ENCODE peak calls at places on chromosome 16, in six cellular contexts. M is pancreas, Z is astrocyte, J is spleen, W is thyroid gland, H is thoracic aorta. T is an unnamed sample.

GRCh38 chr16:72197556-72197955 is 25.6 kb upstream of the PMFBP1 start:
- DNase-seq in M (no peak), Z (no peak), J (no peak), W (no peak), H (no peak), T (no peak)

GRCh38 chr16:19382084-19382801 is 35.4 kb upstream of the TMC5 start:
- DNase-seq in M (no peak), Z (no peak), J (no peak), W (peak), H (no peak), T (no peak)

GRCh38 chr16:25079637-25080375 is 31.7 kb upstream of the LCMT1 start:
- DNase-seq in M (no peak), Z (no peak), J (no peak), W (no peak), H (no peak), T (no peak)

GRCh38 chr16:75445298-75445697 is 12.0 kb upstream of the CFDP1 start:
- DNase-seq in M (no peak), Z (no peak), J (no peak), W (no peak), H (no peak), T (no peak)

GRCh38 chr16:83802135-83802534 is 5.6 kb upstream of the HSBP1 start:
- DNase-seq in M (no peak), Z (peak), J (no peak), W (no peak), H (no peak), T (peak)

GRCh38 chr16:54342001-54342776 is 55.6 kb upstream of the IRX3 start:
- DNase-seq in M (no peak), Z (no peak), J (no peak), W (no peak), H (no peak), T (no peak)

GRCh38 chr16:63461248-63461841 is 1425.1 kb upstream of the CDH8 start:
- DNase-seq in M (peak), Z (peak), J (no peak), W (peak), H (no peak), T (peak)

GRCh38 chr16:57128787-57129389 is 36.5 kb downstream of the CPNE2 start:
- DNase-seq in M (no peak), Z (no peak), J (no peak), W (no peak), H (no peak), T (no peak)

GRCh38 chr16:81780350-81780749 is 1.3 kb downstream of the PLCG2 start:
- DNase-seq in M (no peak), Z (no peak), J (no peak), W (no peak), H (no peak), T (no peak)

GRCh38 chr16:49061315-49061714 is 220.3 kb downstream of the CBLN1 start:
- DNase-seq in M (no peak), Z (no peak), J (no peak), W (peak), H (no peak), T (no peak)

GRCh38 chr16:13902677-13903076 is 17.3 kb upstream of the ERCC4 start:
- DNase-seq in M (no peak), Z (peak), J (no peak), W (no peak), H (no peak), T (no peak)

GRCh38 chr16:19861811-19862327 is 22.8 kb downstream of the GPRC5B start:
- DNase-seq in M (no peak), Z (no peak), J (peak), W (no peak), H (no peak), T (no peak)

GRCh38 chr16:17921357-17921978 is 415.1 kb downstream of the NPIPA8 start:
- DNase-seq in M (no peak), Z (no peak), J (no peak), W (no peak), H (no peak), T (no peak)

GRCh38 chr16:84617068-84617630 is 729 bp downstream of the COTL1 start:
- DNase-seq in M (no peak), Z (no peak), J (peak), W (peak), H (no peak), T (no peak)

GRCh38 chr16:49602201-49603041 is 228.8 kb downstream of the C16orf78 start:
- DNase-seq in M (no peak), Z (peak), J (peak), W (peak), H (no peak), T (no peak)

GRCh38 chr16:4058386-4058785 is 57.9 kb downstream of the ADCY9 start:
- DNase-seq in M (no peak), Z (no peak), J (no peak), W (peak), H (no peak), T (no peak)

GRCh38 chr16:78996806-78997205 is 603.7 kb downstream of the MAF start:
- DNase-seq in M (no peak), Z (no peak), J (no peak), W (no peak), H (no peak), T (no peak)

GRCh38 chr16:27597361-27597760 is 47.4 kb downstream of the KATNIP start:
- DNase-seq in M (no peak), Z (no peak), J (no peak), W (no peak), H (no peak), T (no peak)

GRCh38 chr16:71853413-71853812 is 7.6 kb downstream of the ATXN1L start:
- DNase-seq in M (no peak), Z (no peak), J (no peak), W (no peak), H (no peak), T (no peak)

GRCh38 chr16:4314532-4315184 is 1.2 kb upstream of the GLIS2 start:
- DNase-seq in M (no peak), Z (peak), J (no peak), W (peak), H (no peak), T (no peak)

GRCh38 chr16:912684-913613 is 57.8 kb downstream of the LMF1 start:
- DNase-seq in M (no peak), Z (no peak), J (no peak), W (peak), H (no peak), T (no peak)

DNA sequence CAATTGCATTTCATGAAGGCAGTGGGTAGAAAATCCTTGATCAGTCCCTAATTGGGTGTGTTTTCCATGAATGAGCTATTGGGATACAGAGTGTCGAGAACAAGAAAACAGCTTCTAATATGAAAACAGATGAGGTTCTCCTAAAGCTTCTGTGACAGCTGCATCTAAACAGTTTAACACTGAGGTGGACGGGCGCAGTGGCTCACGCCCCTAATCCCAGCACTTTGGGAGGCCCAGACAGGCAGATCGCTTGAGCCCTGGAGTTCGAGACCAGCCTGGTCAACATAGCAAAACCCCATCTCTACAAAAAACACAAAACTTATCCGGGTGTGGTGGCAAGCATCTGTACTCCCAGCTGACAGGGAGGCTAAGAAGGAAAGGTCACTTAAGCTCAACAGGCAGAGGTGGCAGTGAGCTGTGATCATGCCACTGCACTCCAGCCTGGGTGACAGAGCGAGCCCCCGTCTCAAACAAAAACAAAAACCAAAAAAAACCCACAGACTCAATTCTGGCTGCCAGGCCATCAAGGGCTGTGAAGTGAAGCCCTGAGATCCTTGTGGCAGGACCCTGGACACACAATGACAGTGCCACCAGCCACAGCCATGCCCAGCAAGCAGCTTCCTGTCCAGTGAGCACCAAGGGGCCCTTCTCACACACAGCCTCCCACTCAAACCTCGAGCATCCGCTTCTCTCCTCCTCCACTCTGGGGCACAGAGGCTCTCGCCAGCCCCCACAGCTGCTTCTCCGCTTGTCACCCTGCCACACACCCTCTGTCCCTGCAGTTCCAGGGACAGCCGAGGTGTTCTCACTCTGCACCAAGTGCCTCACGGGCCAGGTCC is 44.0 kb downstream of the ANKRD11 start:
- DNase-seq in M (no peak), Z (no peak), J (no peak), W (no peak), H (no peak), T (no peak)
- H3K27ac ChIP-seq in M (no peak), Z (no peak), J (peak), W (no peak), H (no peak), T (no peak)

GRCh38 chr16:70804153-70804728 is 3.3 kb upstream of the VAC14 start:
- DNase-seq in M (no peak), Z (peak), J (no peak), W (no peak), H (no peak), T (peak)
- H3K27ac ChIP-seq in M (no peak), Z (peak), J (no peak), W (no peak), H (no peak), T (peak)

DNA sequence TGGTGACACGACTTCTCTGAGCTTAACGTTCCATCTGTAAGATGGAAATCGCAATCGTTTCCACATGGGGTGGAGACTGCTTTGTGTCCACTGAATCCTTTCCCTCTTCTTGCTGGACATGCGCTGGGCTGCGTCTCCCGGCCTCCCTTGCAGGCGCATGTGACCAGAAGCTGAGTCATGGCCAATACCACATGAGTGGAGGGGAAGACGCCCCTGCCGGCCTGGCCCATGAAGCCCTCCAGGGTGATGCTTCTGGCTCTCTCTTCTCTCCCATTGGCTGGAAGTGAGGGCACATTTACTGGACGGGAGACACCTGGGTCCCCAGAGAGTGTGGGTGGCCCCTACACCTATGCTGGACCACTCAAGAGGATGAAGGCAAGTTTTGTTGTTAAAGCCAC is 71.1 kb downstream of the DYNLRB2 start:
- DNase-seq in M (no peak), Z (no peak), J (peak), W (no peak), H (no peak), T (no peak)
- H3K27ac ChIP-seq in M (no peak), Z (no peak), J (no peak), W (no peak), H (no peak), T (no peak)

DNA sequence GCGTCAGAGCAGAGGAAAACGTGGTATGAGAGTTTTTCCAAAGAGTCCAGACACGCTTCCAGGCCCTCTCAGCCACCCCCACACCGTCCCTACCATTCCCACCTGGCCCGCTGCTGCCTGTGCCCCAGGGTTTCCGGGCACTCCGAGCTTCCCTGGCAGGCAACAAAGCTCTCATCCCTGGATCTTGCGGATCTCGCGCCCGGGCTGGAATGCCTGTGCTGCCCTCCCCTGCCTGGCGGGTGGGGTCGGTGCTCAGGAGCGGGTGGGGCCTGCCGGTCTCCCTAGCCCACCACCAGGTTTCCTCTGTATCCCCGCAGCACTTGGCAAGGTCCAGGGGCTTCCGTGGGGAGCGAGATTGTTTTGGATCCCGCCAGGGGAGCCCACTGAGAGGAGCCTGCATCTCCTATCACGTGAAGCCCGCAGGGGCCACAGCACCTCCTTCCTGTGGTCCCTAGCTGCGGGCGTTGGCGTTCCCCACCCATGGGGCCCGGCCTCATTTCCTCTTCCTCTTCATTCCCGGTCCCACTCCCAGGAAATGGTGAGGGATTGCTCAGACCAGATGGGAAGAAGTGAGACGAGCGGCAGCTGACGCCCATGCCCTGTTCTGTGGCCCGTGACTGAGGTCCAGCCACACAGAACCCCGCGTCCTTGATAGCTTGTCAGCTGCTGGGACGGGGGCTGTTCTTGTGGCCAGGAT is 11.0 kb downstream of the TBC1D24 start:
- DNase-seq in M (no peak), Z (no peak), J (no peak), W (no peak), H (no peak), T (no peak)
- H3K27ac ChIP-seq in M (no peak), Z (no peak), J (peak), W (no peak), H (no peak), T (no peak)

GRCh38 chr16:30740364-30741251 is 7.6 kb upstream of the PHKG2 start:
- DNase-seq in M (peak), Z (peak), J (no peak), W (peak), H (peak), T (peak)
- H3K27ac ChIP-seq in M (peak), Z (peak), J (peak), W (peak), H (peak), T (peak)

GRCh38 chr16:12461971-12462370 is 341.7 kb downstream of the CPPED1 start:
- DNase-seq in M (no peak), Z (no peak), J (no peak), W (no peak), H (no peak), T (no peak)
- H3K27ac ChIP-seq in M (no peak), Z (no peak), J (no peak), W (no peak), H (no peak), T (no peak)

GRCh38 chr16:89475144-89475543 is 15.2 kb downstream of the ANKRD11 start:
- DNase-seq in M (no peak), Z (no peak), J (no peak), W (no peak), H (no peak), T (no peak)

GRCh38 chr16:89472711-89473075 is 17.7 kb downstream of the ANKRD11 start:
- DNase-seq in M (no peak), Z (no peak), J (peak), W (no peak), H (no peak), T (no peak)

GRCh38 chr16:89471225-89471624 is 19.1 kb downstream of the ANKRD11 start:
- DNase-seq in M (no peak), Z (peak), J (peak), W (no peak), H (no peak), T (peak)

GRCh38 chr16:89473791-89474414 is 16.5 kb downstream of the ANKRD11 start:
- DNase-seq in M (no peak), Z (peak), J (peak), W (no peak), H (no peak), T (peak)

DNA sequence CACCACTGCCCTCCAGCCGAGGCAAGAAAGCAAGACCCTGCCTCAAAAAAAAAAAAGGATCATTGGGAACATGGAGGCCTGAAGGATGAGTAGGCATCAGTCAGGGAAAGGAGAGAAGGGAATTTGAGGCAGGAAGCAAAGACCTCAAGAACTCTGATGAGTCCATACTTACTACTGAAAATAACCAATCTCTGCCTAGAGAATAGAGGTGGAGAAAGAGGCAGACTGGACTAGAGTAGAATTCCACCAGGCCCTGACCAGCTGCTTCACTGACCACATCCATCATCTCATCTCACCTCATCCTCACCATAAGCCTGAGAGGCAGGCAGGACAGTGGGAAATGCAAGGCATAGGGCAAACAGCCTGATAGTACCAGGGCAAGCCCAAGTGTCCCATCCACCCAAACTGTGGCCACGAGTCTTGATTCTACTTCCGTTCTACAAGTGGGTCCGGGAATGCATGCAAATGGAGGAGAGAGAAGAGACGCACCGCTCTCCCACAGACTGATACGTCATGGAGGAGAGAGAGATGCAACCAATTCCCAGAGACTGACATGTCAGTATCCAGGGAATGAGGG is 17.1 kb downstream of the ANKRD11 start:
- DNase-seq in M (no peak), Z (no peak), J (no peak), W (no peak), H (no peak), T (no peak)
- H3K27ac ChIP-seq in M (no peak), Z (no peak), J (peak), W (no peak), H (no peak), T (no peak)

DNA sequence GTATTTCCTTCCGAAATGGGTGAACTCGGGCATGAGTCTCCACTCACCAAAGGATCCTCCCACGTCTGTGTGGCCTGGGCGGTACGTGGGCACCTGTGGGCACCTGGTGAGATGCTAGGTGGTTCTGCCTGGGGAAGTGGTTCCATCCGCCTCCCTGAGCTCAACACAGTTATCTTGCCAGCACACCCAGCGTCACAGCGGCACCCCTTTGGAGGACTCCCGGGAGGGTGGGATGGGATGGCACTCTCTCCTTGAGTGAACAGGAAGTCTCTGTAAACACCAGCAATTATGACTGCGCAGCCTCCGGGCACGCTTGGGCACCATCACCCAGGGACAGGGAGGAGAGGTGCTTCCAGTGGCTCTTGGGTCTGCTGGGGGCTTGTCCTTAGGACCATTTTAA is 29.8 kb downstream of the COX4I1 start:
- DNase-seq in M (no peak), Z (no peak), J (no peak), W (no peak), H (no peak), T (no peak)
- H3K27ac ChIP-seq in M (no peak), Z (no peak), J (peak), W (no peak), H (no peak), T (no peak)

DNA sequence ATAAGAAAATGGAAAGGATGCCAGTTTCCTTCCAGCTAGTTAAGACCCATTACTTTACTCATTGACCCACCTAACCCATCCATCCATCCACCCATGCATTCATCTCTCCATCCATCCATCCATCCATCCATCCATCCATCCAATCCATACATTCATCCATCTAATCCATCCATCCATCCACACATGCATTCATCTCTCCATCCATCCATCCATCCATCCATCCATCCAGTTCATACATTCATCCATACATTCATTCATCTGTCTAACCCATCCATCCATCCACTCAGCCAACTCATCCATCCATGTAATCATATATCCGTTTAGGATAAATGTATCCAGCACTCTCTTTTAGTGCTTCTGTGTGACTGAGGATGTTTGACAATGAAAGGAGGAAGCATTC is 178.8 kb upstream of the CACNG3 start:
- DNase-seq in M (no peak), Z (no peak), J (no peak), W (no peak), H (no peak), T (no peak)
- H3K27ac ChIP-seq in M (no peak), Z (no peak), J (no peak), W (no peak), H (no peak), T (no peak)

T was measured in brain microvascular endothelial cell.